ENCODE peak calls at places on chromosome 11, in nine cellular contexts. X is stimulated activated CD4-positive, alpha-beta T cell treated with anti-CD3 and anti-CD28 coated beads, TNF-alpha, amount 100 ng/mL, for 1 hour; U is HAP-1; W is pancreas; K is kidney; F is GM23338; D is A549; H is HS-27A; I is activated T-cell treated with anti-CD3 and anti-CD28 coated beads for 1 hour. M is an unnamed sample.
A peak's percentile ranks its signal among the peaks of the same experiment; 100 is the strongest.

GRCh38 chr11:4019891-4020290 is 74.7 kb upstream of the RRM1 start:
- DNase-seq in W (no peak), I (no peak), K (no peak), X (no peak), H (no peak), U (no peak), D (no peak), F (no peak), M (peak; percentile 47)

GRCh38 chr11:47348859-47349258 is 3.6 kb downstream of the MYBPC3 start:
- DNase-seq in D (peak; percentile 63), K (no peak), W (no peak), X (no peak), H (no peak), F (peak; percentile 42), I (no peak), U (peak; percentile 9), M (no peak)

GRCh38 chr11:77147036-77147315 is 18.9 kb downstream of the MYO7A start:
- DNase-seq in I (no peak), X (no peak), F (no peak), D (no peak), K (peak; percentile 32), U (no peak), H (no peak), W (no peak), M (no peak)

GRCh38 chr11:128689586-128689945 is 4.3 kb upstream of the FLI1 start:
- DNase-seq in U (no peak), K (no peak), I (no peak), F (peak; percentile 26), H (no peak), X (no peak), W (no peak), D (no peak), M (no peak)

GRCh38 chr11:88175004-88175706 is at the start of gene RAB38:
- DNase-seq in W (peak; percentile 85), F (peak; percentile 84), H (no peak), D (peak; percentile 4), X (peak; percentile 0), K (peak; percentile 89), U (peak; percentile 45), I (no peak), M (no peak)

GRCh38 chr11:131686836-131687235 is 316.4 kb downstream of the NTM start:
- DNase-seq in D (no peak), I (no peak), X (no peak), W (no peak), K (no peak), F (no peak), H (no peak), U (no peak), M (no peak)

GRCh38 chr11:91299980-91300379 is 924.6 kb upstream of the FAT3 start:
- DNase-seq in X (no peak), D (no peak), F (no peak), U (no peak), H (peak; percentile 71), I (no peak), W (no peak), K (no peak), M (no peak)

GRCh38 chr11:12139144-12139881 is 28.9 kb downstream of the MICAL2 start:
- DNase-seq in D (no peak), U (no peak), X (no peak), F (no peak), W (no peak), H (peak; percentile 81), I (no peak), K (no peak), M (no peak)

GRCh38 chr11:78474451-78474850 is 56.8 kb upstream of the GAB2 start:
- DNase-seq in F (no peak), K (no peak), I (no peak), D (peak; percentile 39), H (no peak), U (no peak), W (no peak), X (no peak), M (no peak)

GRCh38 chr11:109347304-109347703 is 74.7 kb upstream of the C11orf87 start:
- DNase-seq in X (no peak), F (no peak), W (no peak), I (no peak), H (no peak), D (no peak), U (no peak), K (no peak), M (no peak)

GRCh38 chr11:94134651-94135512 is 6.2 kb downstream of the PANX1 start:
- DNase-seq in F (no peak), U (no peak), W (peak; percentile 58), D (no peak), H (no peak), I (no peak), K (peak; percentile 76), X (no peak), M (no peak)

GRCh38 chr11:19632435-19632834 is 80.2 kb upstream of the NAV2 start:
- DNase-seq in D (no peak), I (no peak), W (no peak), X (no peak), F (no peak), H (no peak), K (no peak), U (no peak), M (no peak)

GRCh38 chr11:134725939-134726639 is 314.0 kb upstream of the B3GAT1 start:
- DNase-seq in I (no peak), H (no peak), D (peak; percentile 19), F (peak; percentile 77), K (no peak), U (no peak), W (peak; percentile 67), X (no peak), M (no peak)

GRCh38 chr11:118897721-118898310 is 14.1 kb downstream of the CXCR5 start:
- DNase-seq in H (no peak), W (no peak), K (peak; percentile 65), I (no peak), U (no peak), D (no peak), F (peak; percentile 68), X (no peak), M (no peak)

GRCh38 chr11:76672431-76673163 is 2.0 kb upstream of the LRRC32 start:
- DNase-seq in W (no peak), I (no peak), D (no peak), U (no peak), H (no peak), X (peak; percentile 22), K (peak; percentile 86), F (no peak), M (no peak)

M was measured in NCI-H1048.